ENCODE peak calls at places on chromosomes 2 and 18, in seven cellular contexts. Z, E, W, N, S, H and P are unnamed samples.

GRCh38 chr2:77479395-77479794 is 42.8 kb downstream of the LRRTM4 start:
- DNase-seq in Z (no peak), E (no peak), W (no peak), N (no peak), S (no peak), H (no peak), P (no peak)

GRCh38 chr2:216643986-216644662 is 10.9 kb downstream of the IGFBP2 start:
- DNase-seq in Z (no peak), E (no peak), W (peak; percentile 87), N (no peak), S (no peak), H (no peak), P (no peak)

GRCh38 chr2:172972005-172972619 is 103.5 kb upstream of the MAP3K20 start:
- DNase-seq in Z (peak; percentile 61), E (no peak), W (peak; percentile 55), N (peak; percentile 75), S (peak; percentile 53), H (no peak), P (no peak)

GRCh38 chr2:241907171-241907570 is 37.6 kb downstream of the RTP5 start:
- DNase-seq in Z (no peak), E (no peak), W (no peak), N (peak; percentile 26), S (no peak), H (no peak), P (no peak)

GRCh38 chr2:240237609-240238151 is 97.2 kb upstream of the OTOS start:
- DNase-seq in Z (no peak), E (peak; percentile 31), W (peak; percentile 62), N (peak; percentile 38), S (no peak), H (no peak), P (no peak)

GRCh38 chr2:170817247-170817998 is 736 bp downstream of the GAD1 start:
- DNase-seq in Z (peak; percentile 36), E (no peak), W (no peak), N (no peak), S (no peak), H (no peak), P (no peak)

GRCh38 chr2:226995625-226996041 is 159.8 kb downstream of the RHBDD1 start:
- DNase-seq in Z (no peak), E (peak; percentile 14), W (peak; percentile 86), N (no peak), S (no peak), H (peak; percentile 24), P (no peak)

GRCh38 chr18:75247041-75247551 is 36.5 kb downstream of the TSHZ1 start:
- DNase-seq in Z (no peak), E (no peak), W (peak; percentile 73), N (no peak), S (no peak), H (no peak), P (peak; percentile 49)

GRCh38 chr2:174840436-174840835 is 76.2 kb upstream of the CHRNA1 start:
- DNase-seq in Z (no peak), E (no peak), W (peak; percentile 59), N (no peak), S (no peak), H (peak; percentile 43), P (no peak)

GRCh38 chr2:164706522-164706921 is 85.2 kb upstream of the GRB14 start:
- DNase-seq in Z (no peak), E (peak; percentile 70), W (peak; percentile 13), N (no peak), S (no peak), H (no peak), P (no peak)

DNA sequence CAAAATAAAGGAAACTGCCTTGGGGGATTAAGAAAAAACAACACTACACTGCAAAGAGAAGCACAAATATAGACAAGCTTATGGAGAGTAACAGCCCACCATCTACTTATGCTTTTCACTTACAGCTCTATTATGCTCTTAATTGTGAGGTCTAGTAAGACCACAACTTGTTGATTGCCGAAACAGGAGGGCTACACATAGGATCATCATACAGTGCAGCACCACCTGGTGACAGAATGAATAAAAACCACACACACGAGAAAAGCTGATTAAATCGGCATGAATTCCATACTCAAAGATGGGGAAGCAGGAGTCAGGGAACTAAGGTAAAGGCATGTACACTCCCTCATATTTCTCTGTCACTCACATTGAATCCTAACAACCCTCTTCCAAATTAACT is 259.2 kb downstream of the IKZF2 start:
- DNase-seq in Z (peak; percentile 51), E (no peak), W (peak; percentile 75), N (no peak), S (no peak), H (peak; percentile 16), P (no peak)
- TF ChIP-seq CTCF in Z (peak; percentile 62), E (peak; percentile 43), W (peak; percentile 55), N (no peak), S (peak; percentile 25), H (peak; percentile 64), P (peak; percentile 37)

DNA sequence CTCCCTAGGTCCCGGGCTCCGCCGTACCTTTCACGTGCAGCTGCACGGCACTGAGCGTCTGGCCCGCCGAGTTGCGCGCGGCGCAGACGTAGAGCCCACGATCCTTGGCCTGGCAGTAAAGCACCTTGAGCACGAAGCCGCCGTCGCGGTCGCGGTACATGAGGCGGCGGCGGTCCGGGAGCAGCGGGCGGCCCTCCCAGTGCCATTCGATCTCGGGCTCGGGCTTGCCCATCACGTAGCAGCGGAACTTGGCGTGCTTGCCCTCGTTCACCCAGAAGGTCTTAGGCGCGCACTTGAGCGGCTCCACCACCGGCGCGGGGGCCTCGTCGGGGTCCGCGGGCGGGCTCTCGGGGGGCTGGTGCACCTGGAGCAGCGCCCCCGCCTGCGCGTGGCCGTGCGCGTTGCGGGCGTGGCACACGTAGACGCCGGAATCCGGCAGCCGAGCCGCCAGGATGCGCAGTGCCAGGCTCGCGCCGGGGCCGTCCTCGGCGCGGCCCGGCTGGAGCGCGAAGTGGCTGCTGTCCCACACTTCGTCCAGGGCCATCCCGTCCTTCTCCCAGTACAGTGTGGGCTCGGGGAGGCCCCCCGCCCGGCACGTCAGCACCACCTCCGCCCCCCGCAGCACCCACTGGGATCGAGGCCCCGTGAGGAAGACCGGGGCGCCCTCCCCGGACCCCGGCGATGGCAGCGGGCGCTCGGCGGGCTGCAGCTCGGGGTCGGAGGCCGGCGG is 980 bp downstream of the OBSL1 start:
- DNase-seq in Z (no peak), E (no peak), W (peak; percentile 36), N (no peak), S (peak; percentile 59), H (no peak), P (no peak)
- TF ChIP-seq CTCF in Z (peak; percentile 12), E (no peak), W (peak; percentile 3), N (no peak), S (peak; percentile 22), H (no peak), P (no peak)

GRCh38 chr2:189157939-189158338 is 21.6 kb downstream of the COL5A2 start:
- DNase-seq in Z (no peak), E (no peak), W (no peak), N (no peak), S (no peak), H (no peak), P (no peak)
- TF ChIP-seq CTCF in Z (no peak), E (no peak), W (no peak), N (no peak), S (no peak), H (no peak), P (no peak)

GRCh38 chr18:36600548-36600947 is 228.3 kb downstream of the TPGS2 start:
- DNase-seq in Z (no peak), E (no peak), W (no peak), N (no peak), S (no peak), H (no peak), P (no peak)
- TF ChIP-seq CTCF in Z (no peak), E (no peak), W (no peak), N (no peak), S (no peak), H (no peak), P (no peak)

GRCh38 chr2:219998099-219998498 is 370.7 kb downstream of the SLC4A3 start:
- DNase-seq in Z (no peak), E (no peak), W (peak; percentile 21), N (no peak), S (no peak), H (no peak), P (no peak)
- TF ChIP-seq CTCF in Z (peak; percentile 36), E (no peak), W (peak; percentile 12), N (no peak), S (no peak), H (no peak), P (no peak)

GRCh38 chr2:85307527-85307897 is 20.3 kb downstream of the TGOLN2 start:
- DNase-seq in Z (no peak), E (no peak), W (no peak), N (peak; percentile 65), S (no peak), H (no peak), P (no peak)

GRCh38 chr2:85309699-85310321 is 18.0 kb downstream of the TGOLN2 start:
- DNase-seq in Z (no peak), E (no peak), W (no peak), N (no peak), S (no peak), H (no peak), P (no peak)

GRCh38 chr2:85310330-85310729 is 17.5 kb downstream of the TGOLN2 start:
- DNase-seq in Z (no peak), E (no peak), W (no peak), N (no peak), S (no peak), H (no peak), P (no peak)

GRCh38 chr2:85308201-85308600 is 19.6 kb downstream of the TGOLN2 start:
- DNase-seq in Z (no peak), E (no peak), W (no peak), N (no peak), S (no peak), H (no peak), P (no peak)

DNA sequence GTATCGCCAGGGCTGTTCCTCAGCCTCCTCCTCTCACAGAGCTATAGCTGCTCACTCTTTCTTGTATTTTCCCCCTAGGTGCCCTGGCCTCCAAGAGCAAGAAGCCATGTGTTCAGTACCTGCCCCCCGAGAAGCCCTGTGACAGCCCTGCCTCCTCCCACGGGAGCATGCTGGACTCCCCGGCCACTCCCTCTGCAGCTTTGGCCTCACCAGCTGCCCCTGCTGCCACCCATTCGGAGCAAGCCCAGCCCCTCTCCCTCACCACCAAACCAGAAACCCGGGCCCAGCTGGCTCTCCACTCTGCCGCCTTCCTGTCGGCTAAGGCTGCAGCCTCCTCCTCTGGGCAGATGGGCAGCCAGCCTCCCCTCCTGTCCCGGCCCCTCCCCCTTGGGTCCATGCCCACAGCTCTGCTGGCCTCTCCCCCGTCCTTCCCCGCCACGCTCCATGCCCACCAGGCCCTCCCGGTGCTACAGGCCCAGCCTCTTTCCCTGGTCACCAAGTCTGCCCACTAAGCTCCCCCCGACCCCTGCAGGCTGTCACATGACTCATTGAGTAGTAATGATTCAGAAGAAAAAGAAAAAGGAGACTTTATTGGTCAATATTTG is 18.7 kb downstream of the TGOLN2 start:
- DNase-seq in Z (peak; percentile 84), E (peak; percentile 91), W (peak; percentile 69), N (peak; percentile 65), S (no peak), H (no peak), P (no peak)
- TF ChIP-seq CTCF in Z (no peak), E (no peak), W (no peak), N (no peak), S (no peak), H (no peak), P (no peak)

DNA sequence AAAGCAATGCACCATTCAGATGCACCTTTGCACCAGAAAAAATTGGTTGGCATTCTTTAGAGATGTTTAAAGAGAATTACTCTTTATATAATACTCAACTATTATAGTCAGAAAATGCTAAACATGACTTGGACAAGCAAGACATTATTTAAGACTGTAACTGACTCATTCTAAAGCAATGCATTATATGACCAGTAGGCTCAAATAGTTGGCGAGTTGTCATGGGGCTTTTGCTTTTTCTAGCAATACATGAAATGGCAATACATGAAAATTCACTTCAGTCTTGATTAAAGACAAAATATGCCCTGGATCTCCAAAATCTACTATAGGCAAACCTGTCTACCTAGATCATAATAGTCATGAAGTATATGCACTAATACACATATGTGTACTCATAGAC is 216.9 kb upstream of the VWC2L start:
- DNase-seq in Z (no peak), E (peak; percentile 26), W (no peak), N (no peak), S (no peak), H (peak; percentile 32), P (peak; percentile 14)
- TF ChIP-seq CTCF in Z (no peak), E (no peak), W (no peak), N (no peak), S (no peak), H (peak; percentile 26), P (no peak)